ENCODE peak calls at places on chromosomes 11 and 22, in four cellular contexts. H is left lung, Q is adrenal gland, K is cardiac muscle cell. A is an unnamed sample.

GRCh38 chr11:31953803-31954327 is 137.0 kb upstream of the RCN1 start:
- DNase-seq in H (no peak), Q (no peak), K (no peak), A (no peak)

GRCh38 chr22:29664731-29665130 is 55.1 kb upstream of the CABP7 start:
- DNase-seq in H (no peak), Q (no peak), K (no peak), A (no peak)

GRCh38 chr11:45675646-45676045 is 10.2 kb upstream of the CHST1 start:
- DNase-seq in H (no peak), Q (no peak), K (no peak), A (no peak)

GRCh38 chr22:23072035-23072910 is 2.0 kb downstream of the GNAZ start:
- DNase-seq in H (no peak), Q (no peak), K (no peak), A (no peak)

GRCh38 chr11:61699737-61700160 is 19.6 kb downstream of the DAGLA start:
- DNase-seq in H (no peak), Q (peak; percentile 73), K (no peak), A (no peak)

GRCh38 chr11:131495417-131495816 is 125.0 kb downstream of the NTM start:
- DNase-seq in H (no peak), Q (peak; percentile 46), K (no peak), A (no peak)

GRCh38 chr11:60771879-60772525 is 13.1 kb upstream of the MS4A10 start:
- DNase-seq in H (no peak), Q (no peak), K (no peak), A (no peak)

GRCh38 chr11:61976813-61977475 is 9.5 kb upstream of the FTH1 start:
- DNase-seq in H (peak; percentile 23), Q (no peak), K (no peak), A (no peak)

GRCh38 chr11:132140056-132140455 is 769.6 kb downstream of the NTM start:
- DNase-seq in H (no peak), Q (no peak), K (peak; percentile 10), A (no peak)

GRCh38 chr22:48880749-48881148 is 946.9 kb downstream of the BRD1 start:
- DNase-seq in H (peak; percentile 9), Q (no peak), K (no peak), A (peak; percentile 6)

GRCh38 chr22:43377486-43377995 is 34.3 kb upstream of the MPPED1 start:
- DNase-seq in H (no peak), Q (no peak), K (no peak), A (no peak)

GRCh38 chr22:32333141-32333768 is 24.4 kb upstream of the RFPL3 start:
- DNase-seq in H (no peak), Q (no peak), K (no peak), A (no peak)

GRCh38 chr11:19962795-19963163 is 197.5 kb downstream of the DBX1 start:
- DNase-seq in H (no peak), Q (no peak), K (no peak), A (no peak)

GRCh38 chr11:66749091-66749490 is 20.1 kb upstream of the SPTBN2 start:
- DNase-seq in H (peak; percentile 61), Q (no peak), K (no peak), A (no peak)
- H3K27ac ChIP-seq in H (no peak overlapping the region), Q (no peak overlapping the region), K (no peak overlapping the region), A (no peak overlapping the region)

DNA sequence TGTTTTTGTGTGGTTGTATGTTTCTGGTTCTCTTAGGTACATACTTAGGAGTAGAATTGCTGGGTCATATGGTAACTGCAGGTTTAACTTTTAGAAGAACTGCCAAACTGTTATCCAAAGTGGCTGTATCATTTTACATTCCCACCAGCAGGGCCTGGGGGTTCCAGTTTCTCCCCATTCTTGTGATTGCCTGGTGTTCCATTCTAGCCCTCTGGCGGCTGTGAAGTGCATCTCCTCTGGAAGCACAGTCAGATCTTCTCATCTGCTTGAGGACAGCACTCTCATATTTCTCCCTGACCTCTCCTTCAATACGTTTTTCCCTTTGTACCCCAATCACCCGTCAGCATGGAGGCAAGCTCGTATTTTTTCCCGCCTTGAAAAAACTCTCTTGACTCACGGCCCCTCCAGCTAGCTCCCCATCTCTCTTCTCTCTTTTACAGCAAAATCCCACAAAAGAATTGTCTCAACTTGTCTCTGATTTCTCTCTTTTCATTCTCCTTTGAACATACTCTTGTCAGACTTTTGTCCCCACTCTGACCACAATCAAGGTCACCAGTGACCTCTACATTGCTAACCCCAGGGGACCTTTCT is 56.8 kb upstream of the THY1 start:
- DNase-seq in H (peak; percentile 5), Q (peak; percentile 11), K (peak; percentile 29), A (no peak)
- TF ChIP-seq CTCF in H (peak; percentile 22), Q (peak; percentile 25), K (peak; percentile 74), A (no peak)

GRCh38 chr22:37665487-37665886 is 7.0 kb downstream of the PDXP start:
- DNase-seq in H (no peak), Q (no peak), K (no peak), A (no peak)

GRCh38 chr22:37661160-37661924 is 2.8 kb downstream of the PDXP start:
- DNase-seq in H (no peak), Q (no peak), K (peak; percentile 59), A (peak; percentile 10)

GRCh38 chr22:37662039-37662438 is 3.5 kb downstream of the PDXP start:
- DNase-seq in H (no peak), Q (no peak), K (no peak), A (no peak)

GRCh38 chr22:37663521-37664140 is 5.1 kb downstream of the PDXP start:
- DNase-seq in H (no peak), Q (no peak), K (no peak), A (no peak)

DNA sequence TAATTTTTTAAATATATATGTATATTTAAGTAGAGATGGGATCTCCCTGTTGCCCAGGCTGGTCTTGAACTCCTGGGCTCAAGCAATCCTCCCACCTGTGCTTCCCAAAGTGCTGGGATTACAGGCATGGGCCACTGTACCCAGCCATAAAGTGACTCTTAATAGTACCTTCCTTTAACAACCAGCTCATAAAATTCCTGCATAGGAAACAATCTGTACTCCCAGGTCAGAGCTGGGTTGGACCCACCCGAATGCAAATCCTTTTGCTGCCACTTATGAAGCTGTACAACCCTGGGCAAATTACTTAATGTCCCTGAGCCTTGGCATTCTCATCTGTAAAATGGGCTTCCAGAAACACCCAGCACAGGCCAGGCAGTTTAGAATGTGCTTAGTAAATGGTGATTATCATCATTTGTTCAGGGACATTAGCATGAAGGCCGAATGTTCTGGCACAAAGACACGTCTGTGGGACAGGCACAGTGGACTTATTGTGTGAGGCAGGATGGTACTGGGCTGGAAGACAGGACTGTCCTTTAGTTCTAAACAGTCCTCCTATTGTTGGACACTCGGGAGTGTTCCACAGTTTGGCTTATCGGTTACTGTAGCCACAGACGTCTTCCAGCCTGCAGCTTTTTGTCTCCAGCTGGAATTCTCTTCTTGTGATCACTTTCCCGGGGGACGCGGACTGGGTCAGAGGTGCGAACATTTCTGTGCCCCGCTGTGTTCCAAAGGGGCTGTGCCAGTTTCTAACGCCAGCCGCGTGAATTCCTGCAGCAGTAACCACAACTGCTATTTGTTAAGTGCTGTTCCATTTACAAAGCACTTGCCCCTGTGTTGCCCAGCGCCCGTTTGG is 6.0 kb downstream of the PDXP start:
- DNase-seq in H (no peak), Q (no peak), K (no peak), A (no peak)
- H3K27ac ChIP-seq in H (no peak overlapping the region), Q (no peak overlapping the region), K (no peak overlapping the region), A (no peak overlapping the region)

DNA sequence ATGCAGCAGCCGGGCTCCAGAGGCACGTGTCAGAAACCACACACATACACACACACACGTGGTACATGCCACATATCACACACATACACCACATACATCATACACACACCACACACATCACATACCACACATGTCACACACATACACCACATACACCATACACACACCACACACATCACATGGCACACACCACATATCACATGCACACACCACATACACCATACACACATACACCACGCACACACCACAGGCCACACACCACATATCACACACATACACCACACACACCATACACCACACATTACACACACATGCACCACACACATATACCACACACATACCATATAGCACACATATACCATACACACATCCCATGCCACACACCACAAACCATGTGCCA is 97.5 kb upstream of the PRR5 start:
- DNase-seq in H (no peak), Q (no peak), K (no peak), A (no peak)
- TF ChIP-seq CTCF in H (no peak), Q (no peak), K (no peak), A (no peak)

DNA sequence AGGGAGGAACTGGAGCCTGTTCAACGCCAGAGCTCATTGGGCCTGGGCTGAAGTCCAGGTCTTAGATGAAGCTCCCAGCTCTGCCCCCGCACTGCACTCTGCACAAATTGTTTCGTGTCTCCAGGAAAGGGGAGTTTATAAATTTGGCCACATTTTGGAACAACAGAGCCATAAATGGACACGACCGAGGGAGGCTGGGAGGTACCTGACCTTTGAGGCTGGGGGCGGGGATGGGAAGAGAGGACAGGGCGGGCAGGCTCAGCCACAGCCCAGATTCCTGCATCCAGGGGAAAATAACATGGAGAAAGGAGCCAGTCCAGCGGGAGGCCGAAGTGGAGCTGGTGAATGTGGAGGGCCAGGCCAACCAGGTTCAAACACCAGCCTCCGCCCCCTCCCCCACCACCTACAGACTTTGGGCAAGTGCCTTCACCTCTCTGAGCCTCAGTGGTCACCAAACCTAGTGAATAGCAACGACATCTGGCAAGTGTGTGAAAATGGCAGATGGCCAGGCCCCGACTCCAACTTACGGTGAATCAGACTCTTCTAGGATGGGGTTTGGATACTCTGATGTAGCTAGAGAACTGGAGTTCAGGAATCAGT is 36.8 kb upstream of the SMTN start:
- DNase-seq in H (peak; percentile 47), Q (peak; percentile 59), K (no peak), A (no peak)
- H3K27ac ChIP-seq in H (peak overlapping the region; percentile 33), Q (no peak overlapping the region), K (no peak overlapping the region), A (no peak overlapping the region)

GRCh38 chr11:2517386-2518064 is 72.7 kb downstream of the KCNQ1 start:
- DNase-seq in H (peak; percentile 15), Q (peak; percentile 13), K (no peak), A (no peak)
- TF ChIP-seq CTCF in H (no peak), Q (no peak), K (no peak), A (no peak)

GRCh38 chr22:39907035-39907434 is 6.2 kb downstream of the GRAP2 start:
- DNase-seq in H (no peak), Q (no peak), K (no peak), A (no peak)
- H3K27ac ChIP-seq in H (no peak overlapping the region), Q (no peak overlapping the region), K (no peak overlapping the region), A (peak overlapping the region; percentile 80)